ENCODE peak calls at places on chromosomes 12 and 14, in five cellular contexts. M is stomach, Z is prostate gland, X is transverse colon, C is upper lobe of left lung. Y is an unnamed sample.

GRCh38 chr12:104870797-104871196 is 87.3 kb downstream of the SLC41A2 start:
- DNase-seq in Z (no peak), M (no peak), X (no peak), C (no peak), Y (no peak)

GRCh38 chr12:104448031-104448430 is 8.7 kb upstream of the CHST11 start:
- DNase-seq in Z (no peak), M (no peak), C (no peak), X (no peak), Y (no peak)

GRCh38 chr14:54593860-54594259 is 26.9 kb downstream of the SAMD4A start:
- DNase-seq in Z (no peak), X (no peak), M (no peak), C (no peak), Y (no peak)

GRCh38 chr14:68143341-68143807 is 323.8 kb downstream of the RAD51B start:
- DNase-seq in C (no peak), Z (peak; percentile 47), M (peak; percentile 45), X (peak; percentile 61), Y (peak; percentile 92)

GRCh38 chr14:25896777-25897176 is 701.1 kb downstream of the NOVA1 start:
- DNase-seq in C (no peak), Z (no peak), M (no peak), X (no peak), Y (no peak)

GRCh38 chr12:76643438-76643837 is 83.9 kb upstream of the OSBPL8 start:
- DNase-seq in M (no peak), X (no peak), C (no peak), Z (no peak), Y (no peak)

GRCh38 chr14:75223664-75224154 is 47.3 kb upstream of the TMED10 start:
- DNase-seq in X (peak; percentile 51), M (no peak), C (no peak), Z (no peak), Y (no peak)

GRCh38 chr14:71230897-71231296 is 323.6 kb downstream of the PCNX1 start:
- DNase-seq in C (peak; percentile 72), M (no peak), Z (no peak), X (no peak), Y (no peak)

GRCh38 chr12:125017801-125018200 is 24.4 kb downstream of the BRI3BP start:
- DNase-seq in M (no peak), X (no peak), Z (no peak), C (no peak), Y (no peak)

GRCh38 chr14:50001146-50001998 is 108.5 kb downstream of the ARF6 start:
- DNase-seq in X (peak; percentile 78), Z (peak; percentile 86), M (peak; percentile 75), C (peak; percentile 50), Y (peak; percentile 84)

GRCh38 chr12:86772688-86773087 is 516.5 kb upstream of the MGAT4C start:
- DNase-seq in X (no peak), C (no peak), M (no peak), Z (no peak), Y (no peak)

GRCh38 chr14:78029471-78030372 is 140.5 kb upstream of the NRXN3 start:
- DNase-seq in X (no peak), Z (no peak), C (peak; percentile 22), M (no peak), Y (no peak)
- TF ChIP-seq POLR2A in X (no peak), Z (no peak), C (no peak), M (no peak), Y (no peak)

GRCh38 chr12:24079083-24079482 is 129.6 kb upstream of the SOX5 start:
- DNase-seq in Z (no peak), X (no peak), C (no peak), M (no peak), Y (no peak)

GRCh38 chr12:24083787-24084186 is 134.3 kb upstream of the SOX5 start:
- DNase-seq in Z (no peak), X (no peak), M (no peak), C (no peak), Y (no peak)

GRCh38 chr12:24080465-24080864 is 131.0 kb upstream of the SOX5 start:
- DNase-seq in Z (no peak), C (no peak), M (no peak), X (no peak), Y (no peak)

GRCh38 chr12:24081092-24081529 is 131.6 kb upstream of the SOX5 start:
- DNase-seq in M (no peak), X (no peak), Z (no peak), C (no peak), Y (no peak)

GRCh38 chr12:24081581-24081980 is 132.1 kb upstream of the SOX5 start:
- DNase-seq in X (no peak), C (no peak), Z (no peak), M (no peak), Y (no peak)
- TF ChIP-seq POLR2AphosphoS5 in X (no peak), C (no peak), Z (no peak), M (no peak), Y (no peak)

GRCh38 chr12:113957627-113958026 is 8.5 kb downstream of the RBM19 start:
- DNase-seq in M (no peak), X (no peak), Z (no peak), C (no peak), Y (no peak)

GRCh38 chr12:113958108-113958507 is 8.0 kb downstream of the RBM19 start:
- DNase-seq in X (no peak), M (no peak), Z (no peak), C (no peak), Y (no peak)

GRCh38 chr12:113959096-113959495 is 7.0 kb downstream of the RBM19 start:
- DNase-seq in C (no peak), Z (no peak), X (no peak), M (no peak), Y (no peak)

GRCh38 chr12:113954547-113954946 is 11.6 kb downstream of the RBM19 start:
- DNase-seq in M (no peak), Z (no peak), X (no peak), C (no peak), Y (no peak)

GRCh38 chr12:113955109-113955970 is 10.8 kb downstream of the RBM19 start:
- DNase-seq in M (peak; percentile 30), X (peak; percentile 22), Z (no peak), C (no peak), Y (no peak)
- TF ChIP-seq POLR2A in M (no peak), X (no peak), Z (no peak), C (no peak), Y (no peak)

GRCh38 chr14:92675421-92675820 is 73.0 kb downstream of the LGMN start:
- DNase-seq in X (no peak), Z (no peak), C (no peak), M (no peak), Y (no peak)

GRCh38 chr14:92677087-92677668 is 71.2 kb downstream of the LGMN start:
- DNase-seq in X (no peak), M (no peak), C (no peak), Z (no peak), Y (peak; percentile 38)

GRCh38 chr14:92677955-92678354 is 70.5 kb downstream of the LGMN start:
- DNase-seq in C (no peak), X (no peak), M (no peak), Z (no peak), Y (no peak)

GRCh38 chr14:92676448-92677086 is 71.9 kb downstream of the LGMN start:
- DNase-seq in X (no peak), M (no peak), Z (no peak), C (no peak), Y (no peak)

GRCh38 chr14:92676031-92676430 is 72.4 kb downstream of the LGMN start:
- DNase-seq in C (no peak), Z (no peak), M (no peak), X (peak; percentile 29), Y (no peak)
- TF ChIP-seq POLR2AphosphoS5 in C (no peak), Z (no peak), M (no peak), X (no peak), Y (no peak)

Y was measured in suprapubic skin.